ENCODE peak calls at places on chromosomes 11 and 22, in five cellular contexts. U, R, C, M and A are unnamed samples.

GRCh38 chr11:42913731-42914130 is 398.1 kb upstream of the API5 start:
- DNase-seq in U (no peak), R (no peak), C (no peak), M (no peak), A (no peak)

GRCh38 chr11:115623021-115623451 is 118.8 kb upstream of the CADM1 start:
- DNase-seq in U (no peak), R (peak), C (peak), M (peak), A (no peak)

GRCh38 chr11:112016765-112017356 is 8.3 kb upstream of the DLAT start:
- DNase-seq in U (no peak), R (peak), C (no peak), M (no peak), A (no peak)

GRCh38 chr22:40000171-40000570 is 5.4 kb downstream of the FAM83F start:
- DNase-seq in U (no peak), R (no peak), C (no peak), M (no peak), A (no peak)

GRCh38 chr11:86926975-86927374 is 28.2 kb downstream of the FZD4 start:
- DNase-seq in U (no peak), R (peak), C (no peak), M (no peak), A (no peak)

GRCh38 chr11:105092255-105093239 is 47.0 kb downstream of the CARD18 start:
- DNase-seq in U (peak), R (no peak), C (no peak), M (no peak), A (no peak)

GRCh38 chr11:5624489-5625278 is at the start of gene TRIM34:
- DNase-seq in U (peak), R (peak), C (peak), M (peak), A (peak)

GRCh38 chr11:134517621-134518293 is 105.7 kb upstream of the B3GAT1 start:
- DNase-seq in U (no peak), R (no peak), C (no peak), M (no peak), A (no peak)

GRCh38 chr11:82305123-82305522 is 428.5 kb downstream of the FAM181B start:
- DNase-seq in U (no peak), R (no peak), C (no peak), M (no peak), A (no peak)

GRCh38 chr22:36366291-36366708 is 21.5 kb downstream of the MYH9 start:
- DNase-seq in U (no peak), R (no peak), C (no peak), M (no peak), A (no peak)

GRCh38 chr11:28834877-28835276 is 726.7 kb downstream of the METTL15 start:
- DNase-seq in U (no peak), R (peak), C (no peak), M (no peak), A (no peak)

GRCh38 chr11:66426314-66426713 is 5.5 kb downstream of the NPAS4 start:
- DNase-seq in U (no peak), R (no peak), C (no peak), M (no peak), A (no peak)

GRCh38 chr11:82577246-82577645 is 156.4 kb downstream of the FAM181B start:
- DNase-seq in U (no peak), R (no peak), C (no peak), M (no peak), A (no peak)

GRCh38 chr11:65718964-65719492 is 1.6 kb downstream of the RNASEH2C start:
- DNase-seq in U (no peak), R (peak), C (no peak), M (no peak), A (no peak)

GRCh38 chr11:46254135-46254491 is 23.3 kb upstream of the CREB3L1 start:
- DNase-seq in U (no peak), R (no peak), C (no peak), M (no peak), A (no peak)

GRCh38 chr11:45028921-45029680 is 78.4 kb upstream of the TP53I11 start:
- DNase-seq in U (no peak), R (no peak), C (no peak), M (no peak), A (no peak)

GRCh38 chr11:78647986-78648875 is 73.6 kb upstream of the NARS2 start:
- DNase-seq in U (no peak), R (no peak), C (no peak), M (no peak), A (no peak)

GRCh38 chr11:7673724-7674434 is 579 bp upstream of the CYB5R2 start:
- DNase-seq in U (no peak), R (peak), C (no peak), M (peak), A (no peak)

GRCh38 chr11:2991477-2992233 is 474 bp downstream of the NAP1L4 start:
- DNase-seq in U (peak), R (peak), C (peak), M (no peak), A (no peak)

GRCh38 chr11:66879583-66879982 is 22.7 kb downstream of the LRFN4 start:
- DNase-seq in U (no peak), R (no peak), C (no peak), M (no peak), A (no peak)

GRCh38 chr11:94855666-94856065 is 87.5 kb downstream of the AMOTL1 start:
- DNase-seq in U (no peak), R (peak), C (no peak), M (no peak), A (no peak)

GRCh38 chr22:23913661-23914353 is 19.6 kb downstream of the MIF start:
- DNase-seq in U (peak), R (peak), C (peak), M (peak), A (peak)

GRCh38 chr11:12623869-12624268 is 50.4 kb upstream of the TEAD1 start:
- DNase-seq in U (no peak), R (peak), C (no peak), M (no peak), A (no peak)

GRCh38 chr11:103055174-103055890 is 36.6 kb downstream of the DCUN1D5 start:
- DNase-seq in U (peak), R (peak), C (peak), M (peak), A (no peak)

GRCh38 chr11:46271875-46272815 is 5.3 kb upstream of the CREB3L1 start:
- DNase-seq in U (no peak), R (no peak), C (no peak), M (no peak), A (no peak)

GRCh38 chr11:57597971-57598830 is 716 bp downstream of the SERPING1 start:
- DNase-seq in U (no peak), R (peak), C (no peak), M (peak), A (no peak)

GRCh38 chr22:19607198-19608113 is 83.2 kb upstream of the CLDN5 start:
- DNase-seq in U (no peak), R (no peak), C (no peak), M (no peak), A (no peak)

GRCh38 chr11:14150878-14151277 is 188.4 kb downstream of the SPON1 start:
- DNase-seq in U (no peak), R (no peak), C (no peak), M (no peak), A (no peak)

GRCh38 chr11:67436459-67437081 is 912 bp downstream of the PTPRCAP start:
- DNase-seq in U (no peak), R (no peak), C (no peak), M (no peak), A (no peak)